ENCODE peak calls at places on chromosome 9, in ten cellular contexts. W is KBM-7; R is stimulated activated CD4-positive, alpha-beta T cell treated with anti-CD3 and anti-CD28 coated beads, Interleukin-1b, Interleukin-23, amount 100 ng/mL, for 24 hours; J is stimulated activated naive CD8-positive, alpha-beta T cell treated with anti-CD3 and anti-CD28 coated beads, Interleukin-15, amount 100 ng/mL, for 72 hours; I is head of caudate nucleus; L is activated gamma-delta T cell treated with Interleukin-2 at 50 U/mL for 16 hours; Y is neural progenitor cell; O is NCI-H2081; U is NCI-H1694; H is progenitor cell of endocrine pancreas. B is an unnamed sample.

GRCh38 chr9:19456996-19457693 is 48.3 kb downstream of the ACER2 start:
- DNase-seq in R (peak; percentile 20), J (peak; percentile 57), O (peak; percentile 85), I (peak; percentile 79), U (peak; percentile 78), W (peak; percentile 84), L (peak; percentile 62), Y (peak; percentile 83), H (peak; percentile 61), B (peak; percentile 57)

GRCh38 chr9:133931059-133931458 is 61.1 kb downstream of the VAV2 start:
- DNase-seq in W (no peak), J (no peak), R (no peak), Y (no peak), H (no peak), L (no peak), U (no peak), I (no peak), O (no peak), B (no peak)

GRCh38 chr9:98989036-98990000 is 45.6 kb downstream of the COL15A1 start:
- DNase-seq in O (no peak), R (no peak), L (no peak), H (no peak), Y (peak; percentile 18), U (no peak), I (no peak), W (no peak), J (no peak), B (no peak)

GRCh38 chr9:136374183-136374575 is 710 bp upstream of the CARD9 start:
- DNase-seq in J (no peak), O (no peak), R (no peak), H (no peak), U (no peak), L (no peak), W (no peak), Y (no peak), I (no peak), B (no peak)

GRCh38 chr9:134049236-134049635 is 18.6 kb downstream of the BRD3 start:
- DNase-seq in O (no peak), R (no peak), J (no peak), W (no peak), L (no peak), I (peak; percentile 30), H (no peak), Y (no peak), U (no peak), B (no peak)

GRCh38 chr9:133187561-133188005 is 21.5 kb downstream of the OBP2B start:
- DNase-seq in R (no peak), J (no peak), W (no peak), U (no peak), H (no peak), I (no peak), L (no peak), O (no peak), Y (no peak), B (no peak)

GRCh38 chr9:129596541-129597328 is 24.2 kb downstream of the C9orf50 start:
- DNase-seq in W (no peak), O (no peak), U (no peak), I (no peak), R (no peak), L (no peak), H (no peak), J (no peak), Y (peak; percentile 85), B (no peak)

GRCh38 chr9:91599564-91599963 is 175.9 kb upstream of the NFIL3 start:
- DNase-seq in Y (no peak), O (no peak), J (no peak), U (no peak), L (no peak), H (no peak), I (no peak), W (no peak), R (no peak), B (no peak)

GRCh38 chr9:98410185-98410697 is 154.8 kb upstream of the TBC1D2 start:
- DNase-seq in O (no peak), Y (peak; percentile 66), R (no peak), H (no peak), U (peak; percentile 30), W (peak; percentile 37), J (no peak), I (peak; percentile 23), L (no peak), B (no peak)

GRCh38 chr9:114487607-114488300 is 17.5 kb downstream of the WHRN start:
- DNase-seq in U (peak; percentile 50), W (peak; percentile 64), L (peak; percentile 61), J (peak; percentile 67), R (peak; percentile 37), I (peak; percentile 83), H (peak; percentile 53), Y (peak; percentile 82), O (peak; percentile 55), B (peak; percentile 63)

B was measured in immature natural killer cell.